ENCODE peak calls at places on chromosomes 6 and 20, in eight cellular contexts. One of them, this sample, is unnamed. For H3K9me2, the result is how much of the 10 kb centered on the place peaks cover.

GRCh38 chr6:114638346-114638745 is 295.5 kb upstream of the HS3ST5 start:
- DNase-seq in GM23338: peak
- DNase-seq in PC-3: no peak
- DNase-seq in SK-N-SH: no peak
- DNase-seq in OCI-LY7: no peak
- DNase-seq in hepatocyte: no peak
- DNase-seq in HCT116: no peak
- DNase-seq in PC-9: peak
- DNase-seq in this sample: no peak

GRCh38 chr20:33656783-33657703 is 5.1 kb upstream of the C20orf144 start:
- DNase-seq in HCT116: no peak
- DNase-seq in GM23338: no peak
- DNase-seq in PC-3: no peak
- DNase-seq in OCI-LY7: no peak
- DNase-seq in PC-9: no peak
- DNase-seq in SK-N-SH: no peak
- DNase-seq in hepatocyte: no peak
- DNase-seq in this sample: no peak

GRCh38 chr6:73451166-73452106 is 661 bp downstream of the CGAS start:
- DNase-seq in OCI-LY7: peak
- DNase-seq in GM23338: peak
- DNase-seq in PC-3: peak
- DNase-seq in hepatocyte: peak
- DNase-seq in HCT116: no peak
- DNase-seq in PC-9: peak
- DNase-seq in SK-N-SH: peak
- DNase-seq in this sample: peak

GRCh38 chr20:12591949-12592470 is 416.8 kb upstream of the SPTLC3 start:
- DNase-seq in OCI-LY7: no peak
- DNase-seq in PC-9: no peak
- DNase-seq in PC-3: no peak
- DNase-seq in HCT116: no peak
- DNase-seq in SK-N-SH: no peak
- DNase-seq in GM23338: no peak
- DNase-seq in hepatocyte: no peak
- DNase-seq in this sample: no peak

GRCh38 chr6:11432713-11433450 is 104.7 kb upstream of the TMEM170B start:
- DNase-seq in OCI-LY7: no peak
- DNase-seq in PC-3: peak
- DNase-seq in GM23338: no peak
- DNase-seq in PC-9: peak
- DNase-seq in hepatocyte: no peak
- DNase-seq in HCT116: no peak
- DNase-seq in SK-N-SH: no peak
- DNase-seq in this sample: no peak

GRCh38 chr20:23122321-23122720 is 36.2 kb upstream of the CD93 start:
- DNase-seq in SK-N-SH: no peak
- DNase-seq in GM23338: no peak
- DNase-seq in OCI-LY7: no peak
- DNase-seq in hepatocyte: no peak
- DNase-seq in HCT116: no peak
- DNase-seq in PC-9: no peak
- DNase-seq in PC-3: no peak
- DNase-seq in this sample: no peak

GRCh38 chr6:107272246-107272645 is 156.9 kb upstream of the BEND3 start:
- DNase-seq in SK-N-SH: no peak
- DNase-seq in PC-9: peak
- DNase-seq in HCT116: no peak
- DNase-seq in OCI-LY7: no peak
- DNase-seq in GM23338: no peak
- DNase-seq in PC-3: no peak
- DNase-seq in hepatocyte: no peak
- DNase-seq in this sample: no peak

GRCh38 chr20:3334156-3334943 is 73.1 kb downstream of the DNAAF9 start:
- DNase-seq in PC-9: no peak
- DNase-seq in OCI-LY7: no peak
- DNase-seq in SK-N-SH: no peak
- DNase-seq in hepatocyte: no peak
- DNase-seq in GM23338: no peak
- DNase-seq in PC-3: no peak
- DNase-seq in HCT116: no peak
- DNase-seq in this sample: no peak

GRCh38 chr6:143166247-143166695 is 105.6 kb downstream of the AIG1 start:
- DNase-seq in GM23338: no peak
- DNase-seq in PC-9: no peak
- DNase-seq in OCI-LY7: no peak
- DNase-seq in PC-3: no peak
- DNase-seq in hepatocyte: no peak
- DNase-seq in HCT116: no peak
- DNase-seq in SK-N-SH: no peak
- DNase-seq in this sample: no peak

GRCh38 chr6:42136508-42137191 is 5.8 kb downstream of the C6orf132 start:
- DNase-seq in hepatocyte: peak
- DNase-seq in HCT116: peak
- DNase-seq in PC-3: peak
- DNase-seq in SK-N-SH: peak
- DNase-seq in PC-9: peak
- DNase-seq in OCI-LY7: peak
- DNase-seq in GM23338: peak
- DNase-seq in this sample: no peak
- TF ChIP-seq CTCF in hepatocyte: peak
- TF ChIP-seq CTCF in HCT116: peak
- TF ChIP-seq CTCF in PC-3: no peak
- TF ChIP-seq CTCF in SK-N-SH: peak
- TF ChIP-seq CTCF in PC-9: no peak
- TF ChIP-seq CTCF in OCI-LY7: peak
- TF ChIP-seq CTCF in GM23338: peak
- TF ChIP-seq CTCF in this sample: peak

GRCh38 chr6:159716247-159717086 is 10.8 kb upstream of the WTAP start:
- DNase-seq in PC-9: peak
- DNase-seq in OCI-LY7: no peak
- DNase-seq in hepatocyte: peak
- DNase-seq in SK-N-SH: no peak
- DNase-seq in GM23338: no peak
- DNase-seq in HCT116: no peak
- DNase-seq in PC-3: peak
- DNase-seq in this sample: no peak
- H3K9me2 ChIP-seq in PC-9: under half
- H3K9me2 ChIP-seq in OCI-LY7: under half
- H3K9me2 ChIP-seq in hepatocyte: under half
- H3K9me2 ChIP-seq in SK-N-SH: under half
- H3K9me2 ChIP-seq in GM23338: under half
- H3K9me2 ChIP-seq in HCT116: under half
- H3K9me2 ChIP-seq in PC-3: under half
- H3K9me2 ChIP-seq in this sample: under half

DNA sequence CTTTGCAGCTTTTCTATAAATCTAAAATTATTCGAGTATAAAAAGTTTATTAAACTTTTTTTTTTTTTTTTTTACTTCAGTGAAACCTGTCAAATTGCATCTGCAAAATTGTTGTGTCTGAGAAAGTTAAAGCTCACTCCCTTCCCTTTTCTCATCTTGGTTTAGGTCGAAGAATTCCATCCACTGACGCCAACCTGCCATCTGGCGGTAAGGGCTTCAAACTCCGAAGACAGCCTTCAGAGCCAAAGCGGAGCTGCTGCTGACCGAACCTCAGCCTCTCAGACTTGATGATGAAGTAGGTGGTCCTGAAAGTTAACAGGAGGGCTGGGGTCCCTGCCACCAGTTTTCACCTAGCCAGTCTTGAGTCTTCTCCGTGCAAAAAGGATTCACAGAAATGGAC is 29.6 kb upstream of the VAPB start:
- DNase-seq in PC-3: no peak
- DNase-seq in GM23338: peak
- DNase-seq in SK-N-SH: no peak
- DNase-seq in OCI-LY7: no peak
- DNase-seq in hepatocyte: no peak
- DNase-seq in PC-9: no peak
- DNase-seq in HCT116: no peak
- DNase-seq in this sample: no peak
- TF ChIP-seq CTCF in PC-3: no peak
- TF ChIP-seq CTCF in GM23338: peak
- TF ChIP-seq CTCF in SK-N-SH: no peak
- TF ChIP-seq CTCF in OCI-LY7: no peak
- TF ChIP-seq CTCF in hepatocyte: no peak
- TF ChIP-seq CTCF in PC-9: no peak
- TF ChIP-seq CTCF in HCT116: no peak
- TF ChIP-seq CTCF in this sample: no peak

GRCh38 chr6:79666633-79667032 is 35.5 kb downstream of the SH3BGRL2 start:
- DNase-seq in SK-N-SH: no peak
- DNase-seq in PC-3: no peak
- DNase-seq in hepatocyte: no peak
- DNase-seq in PC-9: no peak
- DNase-seq in GM23338: no peak
- DNase-seq in HCT116: no peak
- DNase-seq in OCI-LY7: no peak
- DNase-seq in this sample: no peak
- H3K9me2 ChIP-seq in SK-N-SH: under half
- H3K9me2 ChIP-seq in PC-3: under half
- H3K9me2 ChIP-seq in hepatocyte: under half
- H3K9me2 ChIP-seq in PC-9: under half
- H3K9me2 ChIP-seq in GM23338: under half
- H3K9me2 ChIP-seq in HCT116: under half
- H3K9me2 ChIP-seq in OCI-LY7: under half
- H3K9me2 ChIP-seq in this sample: under half

DNA sequence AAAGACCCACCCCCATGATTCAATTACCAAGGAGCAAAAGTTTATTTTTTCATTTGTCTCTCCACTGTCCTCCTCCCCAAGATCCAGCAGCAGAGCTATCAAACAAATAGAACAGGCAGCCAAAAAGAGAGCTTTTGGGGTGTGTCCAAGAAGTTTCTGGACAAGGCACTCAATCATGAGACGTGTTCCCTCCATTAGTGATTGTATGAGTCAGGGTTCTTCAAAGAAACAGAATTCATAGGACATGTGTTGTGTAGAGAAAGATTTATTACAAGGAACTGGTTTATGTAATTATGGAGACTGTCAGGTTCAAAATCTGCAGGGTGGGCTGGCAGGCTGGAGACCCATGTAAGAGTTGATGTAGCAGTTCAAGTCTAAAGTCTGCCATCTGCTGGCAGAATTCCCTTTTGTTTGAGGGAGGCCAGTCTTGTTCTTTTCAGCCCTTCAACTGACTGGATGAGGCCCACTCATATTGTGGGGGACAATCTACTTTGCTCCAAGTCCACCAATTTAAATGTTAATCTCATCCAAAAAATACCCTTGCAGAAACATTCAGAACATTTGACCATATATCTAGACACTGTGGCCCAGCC is 248.1 kb upstream of the OPRM1 start:
- DNase-seq in SK-N-SH: peak
- DNase-seq in OCI-LY7: peak
- DNase-seq in PC-3: peak
- DNase-seq in PC-9: no peak
- DNase-seq in hepatocyte: peak
- DNase-seq in GM23338: peak
- DNase-seq in HCT116: peak
- DNase-seq in this sample: no peak
- TF ChIP-seq CTCF in SK-N-SH: peak
- TF ChIP-seq CTCF in OCI-LY7: peak
- TF ChIP-seq CTCF in PC-3: peak
- TF ChIP-seq CTCF in PC-9: no peak
- TF ChIP-seq CTCF in hepatocyte: peak
- TF ChIP-seq CTCF in GM23338: peak
- TF ChIP-seq CTCF in HCT116: peak
- TF ChIP-seq CTCF in this sample: no peak

GRCh38 chr20:37323985-37324384 is 22.0 kb upstream of the SRC start:
- DNase-seq in PC-3: no peak
- DNase-seq in OCI-LY7: no peak
- DNase-seq in GM23338: no peak
- DNase-seq in PC-9: no peak
- DNase-seq in SK-N-SH: no peak
- DNase-seq in HCT116: no peak
- DNase-seq in hepatocyte: no peak
- DNase-seq in this sample: no peak
- H3K9me2 ChIP-seq in PC-3: under half
- H3K9me2 ChIP-seq in OCI-LY7: under half
- H3K9me2 ChIP-seq in GM23338: under half
- H3K9me2 ChIP-seq in PC-9: under half
- H3K9me2 ChIP-seq in SK-N-SH: under half
- H3K9me2 ChIP-seq in HCT116: under half
- H3K9me2 ChIP-seq in hepatocyte: under half
- H3K9me2 ChIP-seq in this sample: under half

GRCh38 chr6:8064638-8065518 is 689 bp upstream of the BLOC1S5 start:
- DNase-seq in GM23338: peak
- DNase-seq in HCT116: no peak
- DNase-seq in hepatocyte: peak
- DNase-seq in PC-9: no peak
- DNase-seq in OCI-LY7: no peak
- DNase-seq in PC-3: no peak
- DNase-seq in SK-N-SH: no peak
- DNase-seq in this sample: no peak

GRCh38 chr6:8065519-8065911 is 1.3 kb upstream of the BLOC1S5 start:
- DNase-seq in PC-9: no peak
- DNase-seq in OCI-LY7: no peak
- DNase-seq in PC-3: no peak
- DNase-seq in SK-N-SH: no peak
- DNase-seq in GM23338: no peak
- DNase-seq in HCT116: no peak
- DNase-seq in hepatocyte: no peak
- DNase-seq in this sample: no peak

GRCh38 chr6:8063762-8064637 is at the start of gene BLOC1S5:
- DNase-seq in HCT116: peak
- DNase-seq in hepatocyte: peak
- DNase-seq in PC-3: peak
- DNase-seq in PC-9: peak
- DNase-seq in GM23338: peak
- DNase-seq in SK-N-SH: peak
- DNase-seq in OCI-LY7: peak
- DNase-seq in this sample: peak

GRCh38 chr6:8069887-8070286 is 5.7 kb upstream of the BLOC1S5 start:
- DNase-seq in HCT116: no peak
- DNase-seq in GM23338: no peak
- DNase-seq in SK-N-SH: no peak
- DNase-seq in hepatocyte: no peak
- DNase-seq in PC-9: no peak
- DNase-seq in PC-3: no peak
- DNase-seq in OCI-LY7: no peak
- DNase-seq in this sample: no peak

GRCh38 chr6:8066108-8066507 is 1.9 kb upstream of the BLOC1S5 start:
- DNase-seq in SK-N-SH: no peak
- DNase-seq in GM23338: peak
- DNase-seq in PC-3: no peak
- DNase-seq in OCI-LY7: peak
- DNase-seq in PC-9: no peak
- DNase-seq in HCT116: no peak
- DNase-seq in hepatocyte: no peak
- DNase-seq in this sample: no peak
- TF ChIP-seq CTCF in SK-N-SH: peak
- TF ChIP-seq CTCF in GM23338: no peak
- TF ChIP-seq CTCF in PC-3: no peak
- TF ChIP-seq CTCF in OCI-LY7: peak
- TF ChIP-seq CTCF in PC-9: no peak
- TF ChIP-seq CTCF in HCT116: peak
- TF ChIP-seq CTCF in hepatocyte: no peak
- TF ChIP-seq CTCF in this sample: no peak

GRCh38 chr6:159973951-159974350 is 5.1 kb downstream of the IGF2R start:
- DNase-seq in PC-9: peak
- DNase-seq in GM23338: no peak
- DNase-seq in PC-3: peak
- DNase-seq in OCI-LY7: no peak
- DNase-seq in HCT116: no peak
- DNase-seq in SK-N-SH: no peak
- DNase-seq in hepatocyte: no peak
- DNase-seq in this sample: peak
- H3K9me2 ChIP-seq in PC-9: under half
- H3K9me2 ChIP-seq in GM23338: under half
- H3K9me2 ChIP-seq in PC-3: under half
- H3K9me2 ChIP-seq in OCI-LY7: under half
- H3K9me2 ChIP-seq in HCT116: under half
- H3K9me2 ChIP-seq in SK-N-SH: under half
- H3K9me2 ChIP-seq in hepatocyte: under half
- H3K9me2 ChIP-seq in this sample: under half

This sample was measured in MM.1S.